ENCODE peak calls at places on chromosome 20, in four cellular contexts. H is astrocyte of the spinal cord, D is brain microvascular endothelial cell, K is WTC11. T is an unnamed sample.

GRCh38 chr20:44279228-44279627 is 31.8 kb downstream of the FITM2 start:
- DNase-seq in H (peak; percentile 80), D (peak; percentile 87), K (no peak), T (peak; percentile 76)

GRCh38 chr20:52761867-52762266 is 210.3 kb upstream of the TSHZ2 start:
- DNase-seq in H (no peak), D (no peak), K (no peak), T (no peak)

GRCh38 chr20:31560094-31560899 is 44.8 kb upstream of the ID1 start:
- DNase-seq in H (peak; percentile 84), D (peak; percentile 69), K (peak; percentile 77), T (peak; percentile 92)

GRCh38 chr20:62297449-62298227 is 5.2 kb upstream of the ADRM1 start:
- DNase-seq in H (no peak), D (no peak), K (no peak), T (no peak)

GRCh38 chr20:53752971-53753879 is 159.6 kb upstream of the ZNF217 start:
- DNase-seq in H (peak; percentile 57), D (no peak), K (no peak), T (no peak)

GRCh38 chr20:49384437-49385434 is 97.7 kb downstream of the KCNB1 start:
- DNase-seq in H (peak; percentile 36), D (peak; percentile 60), K (peak; percentile 97), T (peak; percentile 35)

GRCh38 chr20:23058240-23058639 is 8.8 kb upstream of the THBD start:
- DNase-seq in H (no peak), D (no peak), K (no peak), T (no peak)

GRCh38 chr20:53786071-53786444 is 192.4 kb upstream of the ZNF217 start:
- DNase-seq in H (no peak), D (no peak), K (no peak), T (no peak)

GRCh38 chr20:17614176-17614811 is 44.4 kb downstream of the DSTN start:
- DNase-seq in H (peak; percentile 23), D (no peak), K (no peak), T (peak; percentile 70)

GRCh38 chr20:49395659-49396058 is 86.8 kb downstream of the KCNB1 start:
- DNase-seq in H (no peak), D (no peak), K (no peak), T (no peak)

GRCh38 chr20:41577129-41578009 is 40.8 kb downstream of the CHD6 start:
- DNase-seq in H (no peak), D (no peak), K (no peak), T (no peak)

GRCh38 chr20:32281711-32282110 is 4.3 kb downstream of the KIF3B start:
- DNase-seq in H (no peak), D (no peak), K (no peak), T (no peak)

GRCh38 chr20:24969203-24970029 is 20.3 kb downstream of the CST7 start:
- DNase-seq in H (no peak), D (no peak), K (no peak), T (no peak)

GRCh38 chr20:58286729-58287128 is 22.8 kb upstream of the RAB22A start:
- DNase-seq in H (no peak), D (no peak), K (no peak), T (no peak)

GRCh38 chr20:22795897-22796296 is 211.5 kb upstream of the FOXA2 start:
- DNase-seq in H (peak; percentile 92), D (peak; percentile 99), K (no peak), T (peak; percentile 95)

GRCh38 chr20:25090492-25091429 is 8.8 kb upstream of the VSX1 start:
- DNase-seq in H (no peak), D (no peak), K (no peak), T (no peak)

GRCh38 chr20:63014287-63014686 is 7.5 kb upstream of the BHLHE23 start:
- DNase-seq in H (no peak), D (no peak), K (no peak), T (no peak)

GRCh38 chr20:58818585-58819285 is 32.0 kb downstream of the GNAS-AS1 start:
- DNase-seq in H (peak; percentile 74), D (no peak), K (no peak), T (peak; percentile 93)

GRCh38 chr20:25741088-25741487 is 44.4 kb upstream of the ZNF337 start:
- DNase-seq in H (no peak), D (no peak), K (no peak), T (no peak)

GRCh38 chr20:13344671-13345070 is 123.6 kb downstream of the ISM1 start:
- DNase-seq in H (no peak), D (no peak), K (no peak), T (no peak)

GRCh38 chr20:51768759-51769517 is 748 bp upstream of the ATP9A start:
- DNase-seq in H (no peak), D (no peak), K (no peak), T (no peak)

GRCh38 chr20:46520976-46521579 is 7.7 kb upstream of the ZNF334 start:
- DNase-seq in H (peak; percentile 41), D (peak; percentile 56), K (peak; percentile 77), T (peak; percentile 55)

GRCh38 chr20:1094706-1095220 is 23.6 kb upstream of the PSMF1 start:
- DNase-seq in H (no peak), D (no peak), K (no peak), T (peak; percentile 84)

GRCh38 chr20:967796-968742 is 34.0 kb downstream of the RSPO4 start:
- DNase-seq in H (peak; percentile 1), D (peak; percentile 19), K (no peak), T (peak; percentile 25)

GRCh38 chr20:7285918-7286556 is 518.6 kb downstream of the BMP2 start:
- DNase-seq in H (peak; percentile 90), D (peak; percentile 67), K (peak; percentile 62), T (peak; percentile 80)

GRCh38 chr20:45407783-45408645 is at the start of gene DBNDD2:
- DNase-seq in H (no peak), D (no peak), K (no peak), T (no peak)

GRCh38 chr20:63042448-63043071 is 35.8 kb upstream of the BHLHE23 start:
- DNase-seq in H (no peak), D (no peak), K (no peak), T (no peak)

GRCh38 chr20:63167026-63167917 is 48.7 kb downstream of the YTHDF1 start:
- DNase-seq in H (no peak), D (no peak), K (no peak), T (no peak)

GRCh38 chr20:33852971-33853813 is 42.0 kb downstream of the CHMP4B start:
- DNase-seq in H (no peak), D (no peak), K (no peak), T (no peak)

GRCh38 chr20:49367113-49367512 is 89.3 kb upstream of the ZNFX1 start:
- DNase-seq in H (no peak), D (no peak), K (no peak), T (no peak)

GRCh38 chr20:955111-955510 is 39.0 kb upstream of the ANGPT4 start:
- DNase-seq in H (no peak), D (no peak), K (no peak), T (no peak)

GRCh38 chr20:47263502-47264084 is 92.9 kb downstream of the ZMYND8 start:
- DNase-seq in H (no peak), D (no peak), K (no peak), T (peak; percentile 38)

GRCh38 chr20:61719691-61720347 is 345.9 kb downstream of the TAF4 start:
- DNase-seq in H (no peak), D (no peak), K (no peak), T (no peak)

GRCh38 chr20:62918830-62919229 is 7.5 kb downstream of the DIDO1 start:
- DNase-seq in H (no peak), D (no peak), K (peak; percentile 9), T (no peak)

GRCh38 chr20:62942456-62942855 is 4.5 kb downstream of the GID8 start:
- DNase-seq in H (no peak), D (no peak), K (no peak), T (no peak)

GRCh38 chr20:50140339-50140859 is 13.1 kb downstream of the PEDS1 start:
- DNase-seq in H (no peak), D (no peak), K (no peak), T (no peak)

GRCh38 chr20:24877652-24878051 is 71.4 kb upstream of the CST7 start:
- DNase-seq in H (no peak), D (no peak), K (no peak), T (no peak)

GRCh38 chr20:39105551-39105950 is 143.4 kb downstream of the DHX35 start:
- DNase-seq in H (no peak), D (no peak), K (no peak), T (no peak)
- TF ChIP-seq CTCF in H (no peak), D (peak; percentile 25), K (peak; percentile 21), T (no peak)

DNA sequence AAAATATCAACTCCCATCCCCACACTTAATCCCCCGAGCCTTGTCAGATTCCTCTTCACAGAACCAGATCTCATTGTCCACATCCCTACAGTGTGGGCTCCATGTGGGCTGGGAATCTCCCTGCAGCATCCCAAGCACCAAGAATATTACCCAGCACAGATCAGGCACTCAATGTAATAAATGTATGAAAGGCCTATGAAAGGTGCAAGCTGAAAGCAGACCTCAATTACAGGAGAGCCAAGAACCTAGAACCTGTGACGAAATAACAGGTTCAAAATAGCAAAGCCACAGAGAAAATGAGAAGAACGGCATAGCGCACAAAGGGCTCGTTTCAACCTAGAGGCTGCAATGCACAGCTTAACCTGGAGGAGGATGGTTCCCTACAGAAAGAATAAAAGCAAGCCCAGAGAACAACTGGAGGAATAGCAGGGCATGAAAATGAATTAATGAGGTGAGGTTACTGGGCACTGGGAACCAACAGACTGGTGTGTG is 3.1 kb downstream of the SLC23A2 start:
- DNase-seq in H (no peak), D (no peak), K (no peak), T (no peak)
- TF ChIP-seq CTCF in H (peak; percentile 14), D (peak; percentile 48), K (no peak), T (no peak)

GRCh38 chr20:9374480-9374879 is 139.9 kb upstream of the LAMP5 start:
- DNase-seq in H (peak; percentile 32), D (no peak), K (no peak), T (no peak)

GRCh38 chr20:9363673-9364072 is 150.7 kb upstream of the LAMP5 start:
- DNase-seq in H (no peak), D (no peak), K (no peak), T (no peak)

GRCh38 chr20:9369557-9369956 is 144.8 kb upstream of the LAMP5 start:
- DNase-seq in H (no peak), D (no peak), K (no peak), T (no peak)

GRCh38 chr20:9374068-9374467 is 140.3 kb upstream of the LAMP5 start:
- DNase-seq in H (peak; percentile 25), D (no peak), K (no peak), T (no peak)

GRCh38 chr20:9368893-9369292 is 145.5 kb upstream of the LAMP5 start:
- DNase-seq in H (no peak), D (no peak), K (no peak), T (no peak)
- TF ChIP-seq CTCF in H (no peak), D (no peak), K (no peak), T (no peak)

GRCh38 chr20:57223648-57224489 is 42.6 kb downstream of the BMP7 start:
- DNase-seq in H (no peak), D (no peak), K (no peak), T (peak; percentile 62)
- TF ChIP-seq CTCF in H (no peak), D (no peak), K (no peak), T (no peak)

DNA sequence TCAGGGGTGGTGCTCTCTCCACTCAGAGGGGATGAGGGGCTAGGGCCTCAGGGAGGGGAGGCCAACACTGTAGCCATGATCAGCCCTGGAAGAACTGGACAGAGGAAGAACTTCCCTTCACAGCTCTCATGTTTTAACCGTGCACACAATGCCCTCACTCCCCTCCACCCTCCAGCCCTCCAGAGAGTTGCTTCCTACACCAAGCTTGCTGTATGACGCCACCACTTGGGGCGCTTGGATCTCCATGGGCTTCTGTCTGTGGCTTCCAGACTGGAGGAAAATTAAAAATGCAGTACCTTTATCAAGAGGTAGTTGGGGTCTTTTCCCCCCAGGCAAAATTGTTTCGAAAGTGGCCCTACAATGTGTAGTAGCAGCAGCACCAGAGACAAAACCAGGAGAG is 48.4 kb downstream of the ARHGAP40 start:
- DNase-seq in H (no peak), D (no peak), K (no peak), T (no peak)
- TF ChIP-seq CTCF in H (no peak), D (peak; percentile 11), K (no peak), T (no peak)